ENCODE peak calls at places on chromosomes 16 and 17, in six cellular contexts. D is stomach, W is heart right ventricle, C is endothelial cell of umbilical vein, S is GM23248, Z is SJSA1. T is an unnamed sample.

GRCh38 chr17:34300652-34301390 is 15.3 kb downstream of the CCL11 start:
- DNase-seq in W (no peak), C (peak), S (peak), Z (peak), D (no peak), T (peak)

GRCh38 chr17:57296231-57296630 is 39.9 kb downstream of the MSI2 start:
- DNase-seq in D (no peak), S (no peak), C (no peak), W (no peak), Z (no peak), T (peak)

GRCh38 chr16:945271-946047 is 25.3 kb downstream of the LMF1 start:
- DNase-seq in C (no peak), S (no peak), D (no peak), W (no peak), Z (no peak), T (no peak)

GRCh38 chr17:17073627-17074521 is 31.6 kb downstream of the MPRIP start:
- DNase-seq in W (no peak), C (no peak), D (no peak), S (peak), Z (no peak), T (peak)

GRCh38 chr17:64403881-64404460 is 13.3 kb upstream of the PECAM1 start:
- DNase-seq in Z (no peak), W (no peak), C (no peak), S (no peak), D (no peak), T (no peak)

GRCh38 chr17:80425835-80426426 is 11.0 kb downstream of the ENDOV start:
- DNase-seq in C (no peak), D (no peak), Z (no peak), W (no peak), S (no peak), T (no peak)

GRCh38 chr17:66625321-66625767 is 209.6 kb upstream of the CACNG5 start:
- DNase-seq in W (no peak), S (peak), Z (no peak), C (peak), D (no peak), T (no peak)

GRCh38 chr17:80649672-80650338 is 105.2 kb downstream of the RPTOR start:
- DNase-seq in Z (no peak), W (peak), C (peak), S (peak), D (no peak), T (peak)

GRCh38 chr16:77548766-77549165 is 113.9 kb upstream of the ADAMTS18 start:
- DNase-seq in C (no peak), Z (no peak), D (no peak), S (peak), W (no peak), T (no peak)

GRCh38 chr16:27922433-27922832 is 141.1 kb downstream of the GSG1L start:
- DNase-seq in D (no peak), C (no peak), Z (no peak), S (peak), W (no peak), T (no peak)

GRCh38 chr16:3304370-3304769 is 860 bp downstream of the TIGD7 start:
- DNase-seq in W (no peak), D (no peak), S (peak), C (no peak), Z (no peak), T (no peak)

GRCh38 chr17:81278831-81279230 is 16.3 kb downstream of the SLC38A10 start:
- DNase-seq in D (no peak), Z (no peak), S (no peak), C (no peak), W (no peak), T (no peak)

GRCh38 chr17:72135546-72136325 is 14.9 kb downstream of the SOX9 start:
- DNase-seq in S (peak), W (no peak), D (no peak), C (no peak), Z (no peak), T (no peak)

GRCh38 chr16:84643180-84643583 is 5.1 kb upstream of the KLHL36 start:
- DNase-seq in D (peak), C (no peak), Z (peak), S (peak), W (peak), T (peak)

GRCh38 chr17:27342059-27342458 is 48.1 kb downstream of the WSB1 start:
- DNase-seq in S (no peak), Z (no peak), W (no peak), C (no peak), D (no peak), T (no peak)

GRCh38 chr17:82962163-82962720 is 117.2 kb upstream of the METRNL start:
- DNase-seq in Z (peak), W (no peak), D (peak), C (no peak), S (peak), T (no peak)
- H3K4me3 ChIP-seq in Z (no peak), W (no peak), D (no peak), C (no peak), S (no peak), T (no peak)

DNA sequence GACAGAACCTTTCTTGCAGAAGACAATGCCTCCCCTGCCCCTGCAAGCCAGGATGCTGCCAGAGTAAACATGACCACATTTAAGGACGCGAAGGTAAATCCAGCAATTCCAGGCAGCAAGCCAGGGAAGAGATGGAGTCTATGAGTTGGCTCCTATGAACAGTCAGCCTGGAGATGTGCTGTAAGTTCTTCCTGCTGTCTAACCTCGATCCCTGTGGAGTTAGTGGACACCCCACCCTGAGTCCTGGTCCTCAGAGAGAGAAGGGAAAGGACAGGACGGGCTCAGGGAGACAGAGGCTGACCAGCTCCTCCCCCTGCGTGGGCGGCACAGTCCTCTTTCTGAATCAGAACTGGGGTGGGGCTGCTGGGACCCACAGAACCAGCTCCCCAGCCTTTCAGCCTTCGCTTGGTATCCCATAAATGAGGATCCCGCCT is 24.9 kb downstream of the CDC42EP4 start:
- DNase-seq in D (no peak), C (no peak), S (peak), W (no peak), Z (no peak), T (no peak)
- H3K27ac ChIP-seq in D (peak), C (no peak), S (no peak), W (peak), Z (no peak), T (no peak)

GRCh38 chr17:77404812-77405581 is 264.2 kb downstream of the SEC14L1 start:
- DNase-seq in W (peak), Z (peak), C (peak), S (peak), D (peak), T (peak)
- H3K4me3 ChIP-seq in W (no peak), Z (no peak), C (no peak), S (no peak), D (peak), T (no peak)

GRCh38 chr17:53527473-53527872 is 295.3 kb upstream of the KIF2B start:
- DNase-seq in S (no peak), D (no peak), W (no peak), Z (no peak), C (no peak), T (no peak)

GRCh38 chr17:53525590-53525989 is 297.1 kb upstream of the KIF2B start:
- DNase-seq in D (no peak), Z (no peak), W (no peak), S (no peak), C (no peak), T (no peak)
- H3K27ac ChIP-seq in D (no peak), Z (no peak), W (no peak), S (no peak), C (no peak), T (no peak)

DNA sequence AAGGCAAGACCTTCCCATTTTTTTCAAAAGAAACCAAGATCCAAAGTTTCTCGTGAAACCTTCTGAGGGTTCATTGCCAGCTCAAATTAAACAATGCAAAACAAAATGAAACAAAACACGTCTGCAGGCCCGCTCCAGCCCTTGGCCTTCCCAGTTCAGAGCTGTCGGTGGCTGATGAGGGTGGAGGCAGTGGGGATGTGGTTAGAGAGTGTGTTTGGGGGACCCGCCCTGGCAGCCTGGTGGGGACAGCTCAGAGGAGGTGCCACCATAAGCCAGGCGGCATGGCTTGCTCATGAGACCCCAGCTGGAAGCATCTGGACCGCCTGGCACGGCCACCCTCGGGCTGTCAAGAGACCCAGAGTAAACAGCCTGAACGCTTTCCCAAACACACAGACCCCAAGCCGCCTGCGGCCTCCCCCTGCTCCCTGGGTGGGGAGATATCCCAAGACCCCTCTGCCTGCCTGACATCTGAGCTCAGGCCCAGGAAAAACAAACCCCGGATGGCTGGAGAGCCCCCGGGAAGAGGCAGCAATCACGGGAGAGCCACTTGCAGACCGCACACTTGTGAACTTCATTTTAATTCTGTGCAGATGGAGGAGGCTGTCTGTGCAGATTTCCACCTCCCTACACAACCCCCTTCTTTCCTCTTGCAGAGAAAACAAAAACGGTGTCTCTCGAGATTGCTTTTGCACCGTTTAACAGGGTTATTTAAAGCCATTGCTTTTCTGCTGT is 35.4 kb upstream of the LITAF start:
- DNase-seq in D (no peak), W (no peak), Z (peak), S (peak), C (no peak), T (no peak)
- H3K4me3 ChIP-seq in D (peak), W (peak), Z (peak), S (peak), C (no peak), T (peak)